ENCODE peak calls at places on chromosomes 4 and X, in five cellular contexts. S is GM12878, D is A549, W is HepG2, Z is K562. X is an unnamed sample.

GRCh38 chrX:150421816-150422215 is 58.7 kb downstream of the MAMLD1 start:
- DNase-seq in S (no peak), D (no peak), W (no peak), Z (no peak), X (no peak)

GRCh38 chr4:24999392-25000104 is 31.2 kb downstream of the LGI2 start:
- DNase-seq in S (no peak), D (no peak), W (no peak), Z (no peak), X (no peak)

GRCh38 chr4:21749936-21750335 is 198.6 kb downstream of the KCNIP4 start:
- DNase-seq in S (no peak), D (no peak), W (no peak), Z (no peak), X (no peak)

GRCh38 chr4:104416725-104417363 is 77.8 kb downstream of the CXXC4 start:
- DNase-seq in S (no peak), D (no peak), W (peak; percentile 5), Z (no peak), X (no peak)

GRCh38 chrX:68942141-68942540 is 113.3 kb downstream of the EFNB1 start:
- DNase-seq in S (no peak), D (no peak), W (no peak), Z (peak; percentile 0), X (no peak)

GRCh38 chrX:70444326-70445196 is at the start of gene DLG3:
- DNase-seq in S (no peak), D (peak; percentile 33), W (no peak), Z (peak; percentile 57), X (no peak)

GRCh38 chr4:142475663-142476062 is 370.4 kb downstream of the INPP4B start:
- DNase-seq in S (no peak), D (peak; percentile 63), W (no peak), Z (no peak), X (no peak)

GRCh38 chr4:153205028-153205648 is 895 bp downstream of the TRIM2 start:
- DNase-seq in S (peak; percentile 24), D (no peak), W (peak; percentile 45), Z (no peak), X (no peak)

GRCh38 chr4:89660851-89661250 is 176.1 kb downstream of the SNCA start:
- DNase-seq in S (no peak), D (no peak), W (no peak), Z (no peak), X (no peak)

GRCh38 chr4:89657931-89658700 is 178.8 kb downstream of the SNCA start:
- DNase-seq in S (no peak), D (no peak), W (peak; percentile 28), Z (no peak), X (peak; percentile 82)

GRCh38 chr4:89661490-89661889 is 175.5 kb downstream of the SNCA start:
- DNase-seq in S (no peak), D (no peak), W (no peak), Z (no peak), X (peak; percentile 37)

GRCh38 chr4:89660444-89660843 is 176.5 kb downstream of the SNCA start:
- DNase-seq in S (no peak), D (no peak), W (no peak), Z (no peak), X (no peak)

GRCh38 chr4:89658701-89659024 is 178.3 kb downstream of the SNCA start:
- DNase-seq in S (no peak), D (no peak), W (no peak), Z (no peak), X (no peak)
- TF ChIP-seq MYC in S (no peak), D (no peak), W (no peak), Z (no peak), X (no peak)

GRCh38 chr4:4860381-4860802 is 927 bp downstream of the MSX1 start:
- DNase-seq in S (no peak), D (no peak), W (peak; percentile 24), Z (peak; percentile 44), X (peak; percentile 23)

GRCh38 chr4:4859010-4859798 is at the start of gene MSX1:
- DNase-seq in S (no peak), D (peak; percentile 74), W (peak; percentile 81), Z (peak; percentile 97), X (peak; percentile 73)

GRCh38 chr4:4858527-4858926 is 938 bp upstream of the MSX1 start:
- DNase-seq in S (no peak), D (no peak), W (no peak), Z (no peak), X (no peak)

GRCh38 chr4:4860803-4861591 is 1.5 kb downstream of the MSX1 start:
- DNase-seq in S (no peak), D (no peak), W (peak; percentile 29), Z (no peak), X (peak; percentile 51)

GRCh38 chr4:4859799-4860380 is 425 bp downstream of the MSX1 start:
- DNase-seq in S (no peak), D (no peak), W (no peak), Z (peak; percentile 59), X (peak; percentile 13)
- H3K4me2 ChIP-seq in S (peak overlapping the region; percentile 66), D (peak overlapping the region; percentile 85), W (peak overlapping the region; percentile 89), Z (peak overlapping the region; percentile 80), X (peak overlapping the region; percentile 78)

GRCh38 chrX:107871136-107871535 is 45.5 kb downstream of the MID2 start:
- DNase-seq in S (no peak), D (no peak), W (no peak), Z (no peak), X (no peak)
- TF ChIP-seq MYC in S (no peak), D (no peak), W (no peak), Z (no peak), X (no peak)

DNA sequence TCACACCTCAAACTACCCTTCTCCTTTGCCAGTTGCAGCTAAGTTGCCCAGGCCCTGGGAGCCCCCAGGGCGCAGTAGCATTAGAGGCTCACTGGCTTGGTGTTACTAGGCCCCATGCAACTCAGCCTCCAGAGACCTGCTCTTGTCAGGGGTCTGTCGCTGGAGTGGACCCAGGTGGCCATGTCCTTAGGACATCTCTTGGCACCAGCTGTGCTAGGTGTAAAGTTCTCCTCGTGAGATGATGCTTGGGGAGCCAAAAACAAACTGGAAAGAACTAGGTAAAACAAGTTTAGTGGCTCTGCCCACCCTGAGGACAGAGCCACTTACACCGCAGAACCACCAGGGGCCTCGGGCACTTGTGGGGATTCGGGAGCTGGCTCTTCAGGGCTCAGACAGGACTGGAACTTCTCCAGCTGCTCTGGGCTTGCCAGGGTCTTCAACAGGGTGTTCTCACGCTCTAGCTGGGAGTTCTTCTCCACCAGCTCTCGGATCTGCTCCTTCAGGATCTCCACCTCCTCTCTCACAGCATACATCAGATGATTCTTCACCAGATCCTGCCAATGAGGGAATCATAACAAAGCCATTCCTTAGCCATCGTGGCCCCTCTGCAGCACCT is 61.3 kb downstream of the TSC22D3 start:
- DNase-seq in S (no peak), D (no peak), W (no peak), Z (no peak), X (no peak)
- H3K4me2 ChIP-seq in S (no peak overlapping the region), D (no peak overlapping the region), W (no peak overlapping the region), Z (no peak overlapping the region), X (no peak overlapping the region)

GRCh38 chrX:146224442-146224841 is 406.8 kb downstream of the SLITRK2 start:
- DNase-seq in S (no peak), D (no peak), W (no peak), Z (no peak), X (no peak)
- TF ChIP-seq MYC in S (no peak), D (no peak), W (no peak), Z (no peak), X (no peak)

DNA sequence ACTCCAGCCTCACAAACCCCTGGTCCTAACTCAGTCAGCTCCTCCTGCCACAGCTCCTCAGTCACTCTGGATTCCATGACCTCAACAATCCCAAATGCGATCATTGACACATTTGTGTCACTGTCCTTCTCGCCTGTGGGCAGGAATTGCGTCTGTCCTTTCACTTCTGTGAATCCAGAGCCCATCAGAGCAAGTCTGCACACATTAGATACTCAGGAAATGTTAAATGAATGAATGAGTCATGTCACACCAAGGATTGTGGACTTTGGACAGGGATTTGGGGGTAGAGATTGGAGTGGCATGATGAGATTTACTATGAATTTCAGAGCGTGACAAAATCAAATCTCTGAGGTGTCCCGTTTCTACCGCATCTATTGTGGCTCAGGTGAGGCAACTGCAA is 11.8 kb upstream of the CLDN24 start:
- DNase-seq in S (no peak), D (peak; percentile 66), W (peak; percentile 81), Z (no peak), X (peak; percentile 38)
- H3K4me2 ChIP-seq in S (no peak overlapping the region), D (peak overlapping the region; percentile 67), W (peak overlapping the region; percentile 49), Z (no peak overlapping the region), X (no peak overlapping the region)

DNA sequence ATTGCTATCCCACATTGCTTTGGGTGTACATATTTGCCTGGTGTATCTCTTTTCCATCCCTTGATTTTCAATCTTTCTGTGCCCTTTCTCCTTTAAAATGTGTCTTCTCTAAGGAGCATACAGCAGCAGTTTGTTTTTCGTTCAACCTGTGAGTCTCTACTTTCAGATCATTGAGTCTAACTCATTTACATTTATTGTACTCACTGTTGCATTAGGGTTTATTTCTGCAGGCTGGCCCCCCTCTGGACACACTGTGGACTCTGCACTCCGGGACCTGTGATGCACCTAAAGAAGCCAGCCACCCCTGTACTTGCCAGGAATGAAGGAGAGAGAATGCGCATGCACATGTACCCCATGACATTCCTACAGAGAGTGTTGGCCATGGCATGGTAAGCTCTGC is 93.0 kb downstream of the FAM53A start:
- DNase-seq in S (no peak), D (no peak), W (no peak), Z (no peak), X (no peak)
- TF ChIP-seq MYC in S (no peak), D (no peak), W (no peak), Z (no peak), X (no peak)